ENCODE peak calls at places on chromosome 3, in six cellular contexts. N, A, V, J, M and X are unnamed samples.

GRCh38 chr3:187745201-187746058 is at the start of gene BCL6:
- DNase-seq in N (peak; percentile 91), A (peak; percentile 98), V (peak; percentile 99), J (peak; percentile 99), M (peak; percentile 74), X (peak; percentile 95)

GRCh38 chr3:39234041-39234440 is 41.6 kb upstream of the XIRP1 start:
- DNase-seq in N (no peak), A (no peak), V (no peak), J (no peak), M (no peak), X (no peak)

GRCh38 chr3:128073807-128074206 is 21.6 kb downstream of the SEC61A1 start:
- DNase-seq in N (no peak), A (no peak), V (peak; percentile 82), J (no peak), M (no peak), X (no peak)

GRCh38 chr3:192879346-192880031 is 38.2 kb downstream of the MB21D2 start:
- DNase-seq in N (no peak), A (peak; percentile 57), V (peak; percentile 95), J (peak; percentile 97), M (peak; percentile 80), X (peak; percentile 95)

GRCh38 chr3:44825264-44825925 is 36.3 kb upstream of the TMEM42 start:
- DNase-seq in N (no peak), A (no peak), V (peak; percentile 32), J (peak; percentile 69), M (peak; percentile 9), X (peak; percentile 92)

GRCh38 chr3:166444336-166444735 is 607.1 kb upstream of the BCHE start:
- DNase-seq in N (no peak), A (no peak), V (no peak), J (no peak), M (peak; percentile 42), X (peak; percentile 10)

GRCh38 chr3:5053021-5053831 is 68.9 kb upstream of the ARL8B start:
- DNase-seq in N (no peak), A (no peak), V (peak; percentile 36), J (peak; percentile 93), M (no peak), X (no peak)

GRCh38 chr3:102235679-102236078 is 199.1 kb upstream of the ZPLD1 start:
- DNase-seq in N (no peak), A (peak; percentile 57), V (peak; percentile 16), J (peak; percentile 65), M (no peak), X (peak; percentile 19)

GRCh38 chr3:98901032-98901464 is 447 bp downstream of the DCBLD2 start:
- DNase-seq in N (peak; percentile 69), A (peak; percentile 80), V (peak; percentile 56), J (peak; percentile 53), M (no peak), X (no peak)

GRCh38 chr3:43160664-43161063 is 54.8 kb upstream of the POMGNT2 start:
- DNase-seq in N (no peak), A (no peak), V (no peak), J (no peak), M (no peak), X (no peak)

GRCh38 chr3:45123841-45124269 is 22.3 kb downstream of the CDCP1 start:
- DNase-seq in N (no peak), A (peak; percentile 29), V (peak; percentile 66), J (peak; percentile 66), M (no peak), X (peak; percentile 97)

GRCh38 chr3:356947-357346 is 160.4 kb downstream of the CHL1 start:
- DNase-seq in N (no peak), A (no peak), V (no peak), J (no peak), M (no peak), X (peak; percentile 81)

GRCh38 chr3:144018776-144019175 is 47.2 kb downstream of the DIPK2A start:
- DNase-seq in N (no peak), A (no peak), V (peak; percentile 72), J (peak; percentile 96), M (peak; percentile 9), X (peak; percentile 20)

GRCh38 chr3:112486811-112487505 is 12.3 kb downstream of the BTLA start:
- DNase-seq in N (no peak), A (no peak), V (peak; percentile 10), J (peak; percentile 74), M (no peak), X (no peak)

GRCh38 chr3:39110041-39110639 is 2.7 kb downstream of the TTC21A start:
- DNase-seq in N (no peak), A (no peak), V (no peak), J (no peak), M (no peak), X (no peak)

GRCh38 chr3:49901351-49902339 is 2.0 kb downstream of the MST1R start:
- DNase-seq in N (no peak), A (no peak), V (no peak), J (no peak), M (no peak), X (no peak)

GRCh38 chr3:27105904-27106303 is 263.3 kb downstream of the NEK10 start:
- DNase-seq in N (peak; percentile 29), A (peak; percentile 45), V (no peak), J (peak; percentile 15), M (no peak), X (no peak)

GRCh38 chr3:73623996-73624362 is 762 bp downstream of the PDZRN3 start:
- DNase-seq in N (peak; percentile 68), A (peak; percentile 92), V (peak; percentile 70), J (peak; percentile 74), M (no peak), X (no peak)

GRCh38 chr3:50611464-50612233 is at the start of gene CISH:
- DNase-seq in N (peak; percentile 97), A (peak; percentile 97), V (peak; percentile 97), J (peak; percentile 92), M (no peak), X (no peak)

GRCh38 chr3:121477589-121477988 is 68.2 kb downstream of the POLQ start:
- DNase-seq in N (no peak), A (no peak), V (peak; percentile 63), J (peak; percentile 76), M (no peak), X (no peak)

GRCh38 chr3:37137516-37137915 is 36.9 kb downstream of the LRRFIP2 start:
- DNase-seq in N (no peak), A (no peak), V (no peak), J (no peak), M (no peak), X (no peak)

GRCh38 chr3:161371441-161372320 is at the start of gene SPTSSB:
- DNase-seq in N (peak; percentile 46), A (peak; percentile 83), V (no peak), J (peak; percentile 21), M (no peak), X (no peak)

GRCh38 chr3:61938878-61939549 is 377.6 kb downstream of the PTPRG start:
- DNase-seq in N (no peak), A (no peak), V (no peak), J (no peak), M (no peak), X (no peak)

GRCh38 chr3:184386047-184386806 is 6.4 kb downstream of the CHRD start:
- DNase-seq in N (no peak), A (no peak), V (no peak), J (no peak), M (no peak), X (no peak)

DNA sequence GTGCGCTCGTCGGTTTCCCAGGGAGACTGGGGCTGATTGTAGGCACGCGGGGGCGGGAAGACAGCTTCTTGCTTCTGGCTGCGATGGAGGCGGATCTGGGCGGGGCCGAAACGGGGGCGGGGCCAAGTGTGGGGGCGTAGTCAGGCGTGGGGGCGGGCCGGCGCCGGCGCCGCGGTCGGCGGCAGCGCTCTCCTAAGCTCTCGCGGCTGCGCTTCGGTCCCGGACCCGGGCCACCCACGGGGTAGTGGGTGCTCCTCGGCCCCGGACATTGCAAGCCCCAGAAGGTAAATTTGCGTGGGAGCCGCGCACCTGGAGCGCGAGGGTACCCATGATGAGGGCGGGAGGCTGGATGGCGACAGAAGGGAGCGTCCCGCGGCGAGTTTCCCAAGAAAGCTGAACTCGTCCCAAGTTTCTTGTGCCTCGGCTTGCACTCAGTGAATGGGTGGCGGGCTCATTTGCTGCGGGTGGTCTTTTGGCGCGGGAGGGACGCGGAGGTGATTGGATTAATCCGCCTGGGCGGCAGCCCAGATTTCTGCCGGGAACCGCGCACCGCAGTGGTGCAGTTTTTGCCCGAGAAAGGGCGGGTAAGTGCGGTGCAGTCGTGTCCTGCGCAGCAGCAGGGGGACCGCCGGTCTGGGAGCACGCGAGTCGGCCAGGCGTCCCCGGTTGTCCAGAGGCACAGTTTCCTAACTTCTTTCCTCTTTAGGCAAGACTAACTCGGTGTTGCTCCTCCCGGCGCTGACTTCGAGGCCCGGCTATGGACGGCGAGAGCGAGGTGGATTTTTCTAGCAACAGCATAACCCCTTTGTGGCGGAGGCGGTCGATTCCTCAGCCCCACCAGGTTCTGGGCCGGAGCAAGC is at the start of gene ARHGEF26:
- DNase-seq in N (peak; percentile 94), A (peak; percentile 92), V (peak; percentile 75), J (peak; percentile 77), M (no peak), X (no peak)
- H3K4me3 ChIP-seq in N (peak within 1 kb of the TSS; percentile 39), A (peak within 1 kb of the TSS; percentile 79), V (peak within 1 kb of the TSS; percentile 86), J (peak within 1 kb of the TSS; percentile 78), M (peak within 1 kb of the TSS; percentile 98), X (peak within 1 kb of the TSS; percentile 69)

GRCh38 chr3:58419782-58420512 is 13.7 kb downstream of the PDHB start:
- DNase-seq in N (peak; percentile 60), A (no peak), V (peak; percentile 46), J (no peak), M (no peak), X (no peak)
- TF ChIP-seq CTCF in N (no peak), A (no peak), V (no peak), J (no peak), M (no peak), X (no peak)

DNA sequence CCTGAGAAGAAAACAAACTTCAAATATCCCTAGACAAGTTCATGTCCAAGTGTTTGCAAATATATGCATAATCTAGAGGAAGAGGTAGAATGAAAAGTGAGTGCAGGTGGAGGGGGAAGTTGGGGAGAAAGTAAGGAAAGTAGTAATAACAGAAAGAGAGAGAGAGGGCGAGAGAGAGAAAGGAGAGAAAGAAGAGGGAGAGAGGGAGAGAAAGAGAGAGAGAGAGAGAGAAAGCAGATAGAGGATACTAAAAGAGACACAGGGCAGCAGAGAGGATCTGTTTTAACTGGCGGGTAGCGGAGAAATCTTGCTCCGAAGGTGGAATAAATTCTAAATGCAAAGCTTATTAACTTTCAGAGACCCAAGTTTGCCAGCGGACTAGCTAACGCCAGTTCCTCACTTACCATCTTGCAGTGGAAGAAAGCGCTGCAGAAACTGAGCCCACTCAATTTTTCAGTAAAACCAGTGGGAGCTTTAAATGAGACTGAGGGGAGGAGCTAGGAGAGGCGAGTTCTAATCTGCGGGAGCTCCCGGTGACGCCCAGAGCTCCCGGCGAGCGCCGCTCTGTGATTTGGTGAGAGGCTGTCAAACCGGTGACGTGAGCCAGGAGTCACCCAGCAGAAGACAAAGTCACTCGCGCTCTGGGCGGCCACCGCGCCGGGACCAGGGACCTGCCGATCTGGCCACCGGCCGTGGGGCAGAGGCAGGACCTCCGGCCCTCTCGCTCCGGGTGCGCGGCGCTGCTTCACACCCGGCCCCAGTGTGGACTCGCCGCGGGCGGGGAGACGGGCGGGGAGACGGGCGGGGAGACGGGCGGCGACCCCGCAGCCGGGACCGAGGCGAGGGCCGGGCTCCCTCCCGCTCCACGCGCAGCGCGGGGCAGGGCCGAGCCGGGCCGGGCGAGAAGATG is at the start of gene GMNC:
- DNase-seq in N (peak; percentile 84), A (peak; percentile 80), V (peak; percentile 70), J (peak; percentile 68), M (no peak), X (peak; percentile 41)
- H3K4me3 ChIP-seq in N (peak within 1 kb of the TSS; percentile 9), A (peak within 1 kb of the TSS; percentile 66), V (peak within 1 kb of the TSS; percentile 62), J (peak within 1 kb of the TSS; percentile 67), M (peak within 1 kb of the TSS; percentile 71), X (peak within 1 kb of the TSS; percentile 69)

DNA sequence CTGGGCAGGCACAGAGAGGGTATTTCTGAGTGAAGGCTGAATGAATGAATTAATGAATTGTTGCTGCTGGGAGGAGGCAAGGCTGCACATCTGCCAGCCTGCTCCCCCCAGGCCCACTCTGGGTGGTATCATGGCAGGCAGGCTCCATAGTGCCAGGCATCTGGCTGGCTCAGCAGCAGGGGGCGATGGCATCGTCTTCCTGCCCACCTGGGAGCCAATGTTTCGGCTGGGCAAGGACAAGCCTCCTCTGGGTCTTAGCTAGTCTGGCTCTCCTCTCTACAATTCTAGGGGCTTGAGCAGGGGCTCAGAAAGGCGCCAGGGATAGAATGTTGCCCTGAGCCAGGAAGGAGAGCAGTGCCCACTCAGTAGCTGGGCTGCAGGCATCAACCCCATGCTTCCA is 1.7 kb upstream of the TLR9 start:
- DNase-seq in N (no peak), A (no peak), V (no peak), J (no peak), M (no peak), X (no peak)
- TF ChIP-seq CTCF in N (no peak), A (no peak), V (no peak), J (no peak), M (no peak), X (peak; percentile 22)